ENCODE peak calls at places on chromosomes 2 and 18, in six cellular contexts. One of them, this sample, is unnamed. For H3K9me3 and H3K4me1, the result is how much of the 10 kb centered on the place peaks cover.

GRCh38 chr2:201532686-201533304 is 81.3 kb downstream of the STRADB start:
- DNase-seq in endodermal cell: no peak
- DNase-seq in tibial nerve: no peak
- DNase-seq in naive thymus-derived CD4-positive, alpha-beta T cell: no peak
- DNase-seq in left ventricle myocardium inferior: no peak
- DNase-seq in CD4-positive, CD25-positive, alpha-beta regulatory T cell: no peak
- DNase-seq in this sample: no peak

GRCh38 chr2:173149491-173149890 is 73.8 kb downstream of the MAP3K20 start:
- DNase-seq in endodermal cell: no peak
- DNase-seq in tibial nerve: no peak
- DNase-seq in CD4-positive, CD25-positive, alpha-beta regulatory T cell: no peak
- DNase-seq in naive thymus-derived CD4-positive, alpha-beta T cell: no peak
- DNase-seq in left ventricle myocardium inferior: no peak
- DNase-seq in this sample: no peak

GRCh38 chr18:32343634-32344033 is 127.0 kb downstream of the GAREM1 start:
- DNase-seq in CD4-positive, CD25-positive, alpha-beta regulatory T cell: no peak
- DNase-seq in naive thymus-derived CD4-positive, alpha-beta T cell: no peak
- DNase-seq in left ventricle myocardium inferior: peak
- DNase-seq in endodermal cell: no peak
- DNase-seq in tibial nerve: no peak
- DNase-seq in this sample: no peak

GRCh38 chr2:60309941-60310680 is 243.3 kb downstream of the BCL11A start:
- DNase-seq in CD4-positive, CD25-positive, alpha-beta regulatory T cell: no peak
- DNase-seq in naive thymus-derived CD4-positive, alpha-beta T cell: no peak
- DNase-seq in left ventricle myocardium inferior: no peak
- DNase-seq in endodermal cell: peak
- DNase-seq in tibial nerve: no peak
- DNase-seq in this sample: no peak

GRCh38 chr2:64212801-64213321 is 68.6 kb upstream of the PELI1 start:
- DNase-seq in naive thymus-derived CD4-positive, alpha-beta T cell: no peak
- DNase-seq in CD4-positive, CD25-positive, alpha-beta regulatory T cell: no peak
- DNase-seq in endodermal cell: no peak
- DNase-seq in left ventricle myocardium inferior: no peak
- DNase-seq in tibial nerve: no peak
- DNase-seq in this sample: no peak

GRCh38 chr2:40101076-40101688 is 322.1 kb upstream of the THUMPD2 start:
- DNase-seq in tibial nerve: no peak
- DNase-seq in naive thymus-derived CD4-positive, alpha-beta T cell: no peak
- DNase-seq in CD4-positive, CD25-positive, alpha-beta regulatory T cell: no peak
- DNase-seq in endodermal cell: no peak
- DNase-seq in left ventricle myocardium inferior: no peak
- DNase-seq in this sample: peak

GRCh38 chr2:197184959-197185586 is 125.5 kb downstream of the ANKRD44 start:
- DNase-seq in left ventricle myocardium inferior: peak
- DNase-seq in endodermal cell: no peak
- DNase-seq in CD4-positive, CD25-positive, alpha-beta regulatory T cell: no peak
- DNase-seq in naive thymus-derived CD4-positive, alpha-beta T cell: no peak
- DNase-seq in tibial nerve: peak
- DNase-seq in this sample: no peak

GRCh38 chr18:25979358-25979727 is 111.1 kb downstream of the SS18 start:
- DNase-seq in CD4-positive, CD25-positive, alpha-beta regulatory T cell: no peak
- DNase-seq in left ventricle myocardium inferior: no peak
- DNase-seq in tibial nerve: no peak
- DNase-seq in endodermal cell: no peak
- DNase-seq in naive thymus-derived CD4-positive, alpha-beta T cell: no peak
- DNase-seq in this sample: no peak

GRCh38 chr18:51082571-51083264 is 52.7 kb downstream of the SMAD4 start:
- DNase-seq in left ventricle myocardium inferior: no peak
- DNase-seq in endodermal cell: no peak
- DNase-seq in naive thymus-derived CD4-positive, alpha-beta T cell: no peak
- DNase-seq in CD4-positive, CD25-positive, alpha-beta regulatory T cell: no peak
- DNase-seq in tibial nerve: no peak
- DNase-seq in this sample: no peak

GRCh38 chr2:238174291-238174690 is 15.5 kb downstream of the ERFE start:
- DNase-seq in endodermal cell: no peak
- DNase-seq in naive thymus-derived CD4-positive, alpha-beta T cell: no peak
- DNase-seq in tibial nerve: no peak
- DNase-seq in CD4-positive, CD25-positive, alpha-beta regulatory T cell: no peak
- DNase-seq in left ventricle myocardium inferior: no peak
- DNase-seq in this sample: no peak

GRCh38 chr2:200747668-200748618 is 63.8 kb upstream of the BZW1 start:
- DNase-seq in left ventricle myocardium inferior: no peak
- DNase-seq in naive thymus-derived CD4-positive, alpha-beta T cell: no peak
- DNase-seq in endodermal cell: no peak
- DNase-seq in CD4-positive, CD25-positive, alpha-beta regulatory T cell: no peak
- DNase-seq in tibial nerve: no peak
- DNase-seq in this sample: no peak

DNA sequence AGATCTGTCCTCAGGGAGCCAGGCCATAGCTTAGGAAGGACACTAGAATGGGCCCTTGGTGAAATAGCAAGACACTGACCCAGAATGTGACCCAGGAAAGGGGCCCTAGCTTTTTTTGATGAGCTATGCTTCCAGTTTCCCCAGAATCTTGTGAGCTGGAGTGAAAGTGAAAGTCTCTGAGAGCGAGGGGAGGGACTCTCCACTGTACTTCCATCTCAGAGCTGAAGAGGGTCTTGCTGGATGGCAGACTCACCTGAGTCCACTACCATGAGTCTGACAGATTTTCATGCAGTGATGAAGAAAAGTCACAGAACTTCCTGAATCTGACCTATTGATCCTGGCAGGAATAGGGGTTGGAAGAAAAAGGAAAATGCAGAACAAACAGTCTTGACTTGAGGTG is 3.1 kb downstream of the ARHGAP25 start:
- DNase-seq in CD4-positive, CD25-positive, alpha-beta regulatory T cell: no peak
- DNase-seq in naive thymus-derived CD4-positive, alpha-beta T cell: peak
- DNase-seq in endodermal cell: no peak
- DNase-seq in left ventricle myocardium inferior: no peak
- DNase-seq in tibial nerve: no peak
- DNase-seq in this sample: no peak
- H3K4me3 ChIP-seq in CD4-positive, CD25-positive, alpha-beta regulatory T cell: peak
- H3K4me3 ChIP-seq in naive thymus-derived CD4-positive, alpha-beta T cell: peak
- H3K4me3 ChIP-seq in endodermal cell: no peak
- H3K4me3 ChIP-seq in left ventricle myocardium inferior: peak
- H3K4me3 ChIP-seq in tibial nerve: no peak
- H3K4me3 ChIP-seq in this sample: no peak

GRCh38 chr2:16060125-16060935 is 120.0 kb downstream of the MYCN start:
- DNase-seq in naive thymus-derived CD4-positive, alpha-beta T cell: no peak
- DNase-seq in left ventricle myocardium inferior: no peak
- DNase-seq in endodermal cell: no peak
- DNase-seq in tibial nerve: no peak
- DNase-seq in CD4-positive, CD25-positive, alpha-beta regulatory T cell: no peak
- DNase-seq in this sample: no peak

GRCh38 chr2:16058256-16058655 is 117.9 kb downstream of the MYCN start:
- DNase-seq in CD4-positive, CD25-positive, alpha-beta regulatory T cell: no peak
- DNase-seq in endodermal cell: no peak
- DNase-seq in left ventricle myocardium inferior: no peak
- DNase-seq in naive thymus-derived CD4-positive, alpha-beta T cell: no peak
- DNase-seq in tibial nerve: no peak
- DNase-seq in this sample: no peak

GRCh38 chr2:16060936-16061338 is 120.6 kb downstream of the MYCN start:
- DNase-seq in tibial nerve: no peak
- DNase-seq in left ventricle myocardium inferior: no peak
- DNase-seq in endodermal cell: no peak
- DNase-seq in naive thymus-derived CD4-positive, alpha-beta T cell: no peak
- DNase-seq in CD4-positive, CD25-positive, alpha-beta regulatory T cell: no peak
- DNase-seq in this sample: no peak

GRCh38 chr2:16058747-16059358 is 118.5 kb downstream of the MYCN start:
- DNase-seq in tibial nerve: no peak
- DNase-seq in endodermal cell: no peak
- DNase-seq in naive thymus-derived CD4-positive, alpha-beta T cell: no peak
- DNase-seq in CD4-positive, CD25-positive, alpha-beta regulatory T cell: no peak
- DNase-seq in left ventricle myocardium inferior: no peak
- DNase-seq in this sample: no peak

DNA sequence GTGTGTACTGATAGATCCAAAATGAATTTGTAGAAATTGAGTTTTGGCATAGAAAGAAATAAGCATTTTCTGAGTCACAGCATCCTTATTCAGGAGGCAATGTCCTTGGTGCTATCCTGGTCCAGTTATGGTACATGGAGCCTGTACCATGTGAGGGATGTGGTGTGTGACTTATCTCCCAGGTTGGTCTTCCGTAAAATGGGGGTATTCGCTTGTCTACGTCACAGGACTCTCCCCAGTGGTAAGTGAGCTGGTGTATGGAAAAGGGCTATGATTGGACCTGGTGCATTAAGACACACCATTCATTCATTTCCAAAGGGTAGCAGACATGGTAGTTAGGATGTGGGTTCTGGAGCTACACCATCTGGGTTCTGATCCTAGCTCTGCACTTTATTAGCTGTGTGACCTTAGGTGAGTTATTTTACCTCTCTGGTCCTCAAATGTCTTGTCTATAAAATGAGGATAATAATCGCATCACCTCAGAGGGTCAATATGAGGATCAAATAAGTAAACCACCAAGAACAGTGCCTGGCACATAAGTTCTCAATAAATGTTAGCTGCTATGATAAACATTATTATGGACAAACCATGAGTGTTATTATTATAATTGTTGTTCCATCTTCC is 119.2 kb downstream of the MYCN start:
- DNase-seq in tibial nerve: no peak
- DNase-seq in CD4-positive, CD25-positive, alpha-beta regulatory T cell: no peak
- DNase-seq in endodermal cell: no peak
- DNase-seq in naive thymus-derived CD4-positive, alpha-beta T cell: no peak
- DNase-seq in left ventricle myocardium inferior: no peak
- DNase-seq in this sample: no peak
- H3K9me3 ChIP-seq in tibial nerve: under half
- H3K9me3 ChIP-seq in CD4-positive, CD25-positive, alpha-beta regulatory T cell: under half
- H3K9me3 ChIP-seq in endodermal cell: under half
- H3K9me3 ChIP-seq in naive thymus-derived CD4-positive, alpha-beta T cell: under half
- H3K9me3 ChIP-seq in left ventricle myocardium inferior: under half
- H3K9me3 ChIP-seq in this sample: under half

DNA sequence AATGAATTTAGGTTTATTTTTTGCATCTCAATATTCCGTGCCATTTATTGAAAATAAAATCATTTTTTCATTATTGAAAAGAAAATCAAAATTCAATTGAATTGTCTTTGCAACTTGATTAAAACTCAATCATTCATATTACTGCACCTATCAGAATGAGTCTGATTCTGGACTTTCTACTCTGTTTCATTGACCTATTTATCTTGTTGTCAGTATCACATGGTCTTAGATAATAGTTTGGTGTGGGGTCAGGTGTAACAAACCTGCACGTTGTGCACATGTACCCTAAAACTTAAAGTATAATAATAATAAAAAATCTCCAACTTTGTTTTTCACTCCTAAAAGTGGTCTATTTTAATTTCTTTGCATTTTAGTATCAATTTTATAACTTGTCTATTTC is 422.9 kb downstream of the RAD51AP2 start:
- DNase-seq in tibial nerve: no peak
- DNase-seq in left ventricle myocardium inferior: no peak
- DNase-seq in endodermal cell: no peak
- DNase-seq in naive thymus-derived CD4-positive, alpha-beta T cell: no peak
- DNase-seq in CD4-positive, CD25-positive, alpha-beta regulatory T cell: no peak
- DNase-seq in this sample: no peak
- H3K4me1 ChIP-seq in tibial nerve: under half
- H3K4me1 ChIP-seq in left ventricle myocardium inferior: under half
- H3K4me1 ChIP-seq in endodermal cell: under half
- H3K4me1 ChIP-seq in naive thymus-derived CD4-positive, alpha-beta T cell: under half
- H3K4me1 ChIP-seq in CD4-positive, CD25-positive, alpha-beta regulatory T cell: under half
- H3K4me1 ChIP-seq in this sample: under half

DNA sequence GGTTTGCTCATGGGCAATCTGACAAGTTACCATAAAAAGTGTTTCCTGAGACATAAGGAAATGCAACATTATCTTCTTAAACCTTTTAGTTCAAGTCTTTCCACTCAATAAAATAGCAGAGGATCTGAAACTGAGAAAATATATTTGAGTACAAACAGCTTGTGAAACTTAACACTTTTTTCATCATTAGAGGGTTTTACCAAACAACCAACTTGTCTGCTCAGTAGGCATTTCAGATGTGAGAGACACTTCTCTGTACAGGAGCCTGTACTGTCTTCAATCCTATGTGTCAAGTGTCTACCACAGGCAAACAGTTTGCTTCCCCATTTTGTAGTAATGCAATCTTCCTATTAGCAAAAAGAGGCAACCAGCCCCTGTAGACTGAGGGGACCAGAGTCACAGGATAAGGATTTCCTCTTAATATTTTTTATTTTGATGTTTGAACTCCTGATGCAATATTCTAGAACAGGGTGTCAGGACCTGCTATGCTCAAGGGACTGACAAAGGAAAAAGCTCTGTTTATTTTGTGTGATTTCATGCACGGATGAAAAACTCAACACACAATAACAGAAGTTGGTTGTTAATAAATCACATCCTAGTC is 159.1 kb upstream of the LHCGR start:
- DNase-seq in left ventricle myocardium inferior: no peak
- DNase-seq in endodermal cell: no peak
- DNase-seq in CD4-positive, CD25-positive, alpha-beta regulatory T cell: no peak
- DNase-seq in tibial nerve: no peak
- DNase-seq in naive thymus-derived CD4-positive, alpha-beta T cell: no peak
- DNase-seq in this sample: no peak
- H3K4me3 ChIP-seq in left ventricle myocardium inferior: no peak
- H3K4me3 ChIP-seq in endodermal cell: no peak
- H3K4me3 ChIP-seq in CD4-positive, CD25-positive, alpha-beta regulatory T cell: no peak
- H3K4me3 ChIP-seq in tibial nerve: no peak
- H3K4me3 ChIP-seq in naive thymus-derived CD4-positive, alpha-beta T cell: no peak
- H3K4me3 ChIP-seq in this sample: no peak

DNA sequence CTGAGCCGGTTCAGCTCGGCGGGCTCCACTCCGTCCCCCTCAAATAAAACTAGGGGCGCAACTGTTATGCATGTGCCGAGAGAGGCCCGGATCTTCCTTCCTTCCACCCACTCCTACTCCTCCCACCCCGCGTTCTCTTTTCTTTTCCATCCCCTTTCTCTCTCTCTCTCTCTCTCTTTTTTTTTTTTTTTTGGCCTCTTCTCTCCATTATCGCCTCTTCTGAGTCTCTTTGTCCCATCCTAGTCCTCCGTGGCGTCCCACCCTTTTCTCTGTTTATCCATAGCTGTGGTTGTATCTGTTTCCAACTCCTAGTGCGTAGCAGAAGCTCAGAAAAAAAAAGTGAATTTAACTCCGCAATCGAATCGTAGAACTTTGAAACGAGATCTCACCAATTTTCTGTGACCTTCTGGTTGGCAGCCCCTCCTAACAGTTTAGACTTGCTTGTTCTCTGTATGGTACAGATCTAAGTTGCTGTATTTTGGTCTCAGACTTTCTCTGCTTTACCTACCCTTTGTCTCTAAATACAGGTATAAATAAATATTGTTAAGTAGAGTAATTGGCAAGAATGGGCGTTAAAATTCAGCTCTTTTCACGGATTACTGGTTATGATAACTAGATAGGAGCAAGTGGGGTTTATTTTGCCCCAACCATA is 3.6 kb downstream of the RAX start:
- DNase-seq in endodermal cell: no peak
- DNase-seq in left ventricle myocardium inferior: no peak
- DNase-seq in naive thymus-derived CD4-positive, alpha-beta T cell: no peak
- DNase-seq in CD4-positive, CD25-positive, alpha-beta regulatory T cell: no peak
- DNase-seq in tibial nerve: no peak
- DNase-seq in this sample: no peak
- H3K9me3 ChIP-seq in endodermal cell: under half
- H3K9me3 ChIP-seq in left ventricle myocardium inferior: under half
- H3K9me3 ChIP-seq in naive thymus-derived CD4-positive, alpha-beta T cell: under half
- H3K9me3 ChIP-seq in CD4-positive, CD25-positive, alpha-beta regulatory T cell: under half
- H3K9me3 ChIP-seq in tibial nerve: under half
- H3K9me3 ChIP-seq in this sample: under half

GRCh38 chr2:18856766-18857165 is 267.4 kb upstream of the NT5C1B start:
- DNase-seq in naive thymus-derived CD4-positive, alpha-beta T cell: no peak
- DNase-seq in left ventricle myocardium inferior: no peak
- DNase-seq in endodermal cell: no peak
- DNase-seq in CD4-positive, CD25-positive, alpha-beta regulatory T cell: no peak
- DNase-seq in tibial nerve: no peak
- DNase-seq in this sample: no peak
- H3K4me1 ChIP-seq in naive thymus-derived CD4-positive, alpha-beta T cell: under half
- H3K4me1 ChIP-seq in left ventricle myocardium inferior: under half
- H3K4me1 ChIP-seq in endodermal cell: under half
- H3K4me1 ChIP-seq in CD4-positive, CD25-positive, alpha-beta regulatory T cell: under half
- H3K4me1 ChIP-seq in tibial nerve: under half
- H3K4me1 ChIP-seq in this sample: under half

GRCh38 chr18:34223164-34223892 is 1.4 kb downstream of the NOL4 start:
- DNase-seq in endodermal cell: peak
- DNase-seq in CD4-positive, CD25-positive, alpha-beta regulatory T cell: no peak
- DNase-seq in tibial nerve: no peak
- DNase-seq in left ventricle myocardium inferior: no peak
- DNase-seq in naive thymus-derived CD4-positive, alpha-beta T cell: no peak
- DNase-seq in this sample: no peak
- H3K4me3 ChIP-seq in endodermal cell: peak
- H3K4me3 ChIP-seq in CD4-positive, CD25-positive, alpha-beta regulatory T cell: no peak
- H3K4me3 ChIP-seq in tibial nerve: peak
- H3K4me3 ChIP-seq in left ventricle myocardium inferior: peak
- H3K4me3 ChIP-seq in naive thymus-derived CD4-positive, alpha-beta T cell: no peak
- H3K4me3 ChIP-seq in this sample: no peak